ENCODE peak calls at places on chromosomes 13 and 19, in nine cellular contexts. A, G, I, V, Q, K, W, B and N are unnamed samples.

GRCh38 chr13:52665325-52665724 is 12.7 kb downstream of the SUGT1 start:
- DNase-seq in I (peak), A (no peak), B (peak), Q (no peak), V (no peak), W (peak), K (no peak), G (no peak), N (peak)

GRCh38 chr13:49444517-49445395 is 682 bp downstream of the SETDB2 start:
- DNase-seq in I (no peak), V (no peak), A (no peak), G (no peak), W (peak), B (peak), Q (no peak), K (no peak), N (peak)

GRCh38 chr13:73440296-73440895 is 381.6 kb downstream of the KLF5 start:
- DNase-seq in G (no peak), A (no peak), V (no peak), B (no peak), K (no peak), W (no peak), I (no peak), Q (no peak), N (no peak)

GRCh38 chr19:44587863-44588752 is 25.3 kb upstream of the IGSF23 start:
- DNase-seq in K (no peak), A (no peak), I (peak), B (peak), V (no peak), G (no peak), Q (no peak), W (peak), N (peak)

GRCh38 chr19:40084948-40085347 is 5.8 kb downstream of the ZNF780A start:
- DNase-seq in V (no peak), I (no peak), B (no peak), A (no peak), Q (no peak), G (no peak), K (no peak), W (peak), N (no peak)

GRCh38 chr13:44651724-44652123 is 75.6 kb upstream of the TSC22D1 start:
- DNase-seq in A (no peak), W (no peak), G (no peak), V (no peak), B (no peak), Q (no peak), I (no peak), K (no peak), N (no peak)

GRCh38 chr19:958967-959685 is 25.0 kb upstream of the WDR18 start:
- DNase-seq in A (no peak), G (no peak), K (no peak), W (no peak), I (no peak), V (no peak), B (peak), Q (no peak), N (no peak)

GRCh38 chr19:1936916-1937610 is 3.9 kb upstream of the CSNK1G2 start:
- DNase-seq in G (no peak), V (no peak), I (no peak), K (no peak), B (no peak), W (no peak), Q (no peak), A (no peak), N (no peak)

GRCh38 chr13:43110658-43111057 is 87.3 kb downstream of the DNAJC15 start:
- DNase-seq in Q (no peak), I (no peak), W (no peak), B (no peak), A (no peak), V (no peak), G (no peak), K (no peak), N (no peak)

GRCh38 chr19:54153731-54154326 is 5.7 kb downstream of the LENG1 start:
- DNase-seq in W (no peak), V (no peak), A (no peak), B (no peak), I (no peak), K (no peak), Q (no peak), G (no peak), N (no peak)

GRCh38 chr19:16363852-16364230 is 39.2 kb downstream of the KLF2 start:
- DNase-seq in Q (no peak), B (no peak), V (no peak), K (no peak), I (no peak), W (no peak), G (no peak), A (no peak), N (no peak)

GRCh38 chr19:14337510-14337909 is 43.7 kb upstream of the ADGRE5 start:
- DNase-seq in V (no peak), A (no peak), K (peak), I (peak), W (no peak), B (no peak), Q (no peak), G (no peak), N (peak)

GRCh38 chr13:49292742-49293498 is 45.2 kb downstream of the CDADC1 start:
- DNase-seq in Q (peak), B (peak), W (peak), K (no peak), A (peak), I (peak), V (peak), G (peak), N (no peak)

GRCh38 chr19:48746738-48747575 is at the start of gene IZUMO1:
- DNase-seq in I (peak), W (peak), B (peak), A (peak), V (peak), K (peak), G (peak), Q (peak), N (peak)

GRCh38 chr13:21218351-21219043 is 42.0 kb downstream of the MRPL57 start:
- DNase-seq in W (no peak), Q (no peak), K (no peak), V (no peak), G (no peak), A (no peak), I (no peak), B (no peak), N (peak)

GRCh38 chr19:55481148-55482127 is 3.5 kb upstream of the NAT14 start:
- DNase-seq in B (no peak), A (no peak), W (no peak), V (no peak), G (no peak), K (no peak), I (no peak), Q (no peak), N (no peak)

GRCh38 chr13:103772576-103772975 is 706.4 kb upstream of the SLC10A2 start:
- DNase-seq in B (no peak), A (no peak), Q (no peak), I (no peak), G (no peak), W (no peak), V (no peak), K (no peak), N (peak)

GRCh38 chr19:46494936-46495788 is 505 bp downstream of the PNMA8B start:
- DNase-seq in K (no peak), Q (no peak), I (no peak), G (no peak), W (no peak), V (no peak), B (no peak), A (peak), N (no peak)
- H3K4me3 ChIP-seq in K (no peak), Q (no peak), I (no peak), G (peak), W (no peak), V (no peak), B (peak), A (no peak), N (no peak)

GRCh38 chr13:113123226-113124150 is 889 bp downstream of the F10 start:
- DNase-seq in K (peak), W (no peak), I (no peak), Q (no peak), V (no peak), G (no peak), A (peak), B (no peak), N (no peak)
- H3K4me3 ChIP-seq in K (no peak), W (peak), I (no peak), Q (no peak), V (peak), G (no peak), A (no peak), B (peak), N (no peak)

DNA sequence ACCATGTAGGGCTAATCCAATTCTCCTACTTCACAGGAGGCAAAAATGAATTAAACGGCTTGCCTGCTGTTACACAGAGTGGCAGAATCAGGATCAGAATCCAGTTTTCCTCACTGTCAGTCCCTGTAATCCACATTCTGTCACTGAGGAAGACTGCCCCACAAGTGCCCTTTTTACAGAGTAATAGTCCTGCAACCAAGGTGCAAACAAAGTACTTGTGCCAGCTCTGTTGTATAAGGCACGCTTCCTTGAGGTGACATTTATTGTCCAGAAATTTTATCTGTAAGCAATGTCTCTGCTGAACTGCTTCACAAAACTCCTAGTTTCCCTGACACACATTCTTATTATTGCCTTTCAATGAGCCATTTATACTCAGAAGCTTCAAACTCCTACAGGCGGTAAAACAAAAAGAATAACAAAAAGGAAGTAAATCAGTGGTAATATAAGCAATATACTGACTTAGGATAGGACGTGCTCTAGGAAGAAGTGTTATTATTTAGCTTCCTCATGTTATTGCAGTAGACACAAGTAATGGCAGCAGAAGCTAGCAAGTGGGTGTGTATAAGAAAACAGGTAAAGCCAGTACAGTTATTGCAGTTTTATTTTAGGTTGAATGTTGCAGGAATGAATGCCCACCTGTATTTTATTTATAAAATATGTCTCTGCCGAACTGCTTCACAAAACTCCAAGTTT is 28.8 kb downstream of the SPRY2 start:
- DNase-seq in G (no peak), V (no peak), A (no peak), B (no peak), W (no peak), K (no peak), I (no peak), Q (no peak), N (no peak)
- H3K4me3 ChIP-seq in G (no peak), V (no peak), A (no peak), B (no peak), W (no peak), K (no peak), I (no peak), Q (no peak), N (no peak)

GRCh38 chr19:7999376-7999775 is 6.1 kb downstream of the ELAVL1 start:
- DNase-seq in W (no peak), A (no peak), V (no peak), I (no peak), B (no peak), Q (no peak), G (no peak), K (no peak), N (no peak)

GRCh38 chr19:8001995-8002849 is 3.2 kb downstream of the ELAVL1 start:
- DNase-seq in V (peak), I (peak), K (peak), Q (peak), W (peak), B (peak), A (peak), G (peak), N (peak)

GRCh38 chr19:8004001-8004400 is 1.4 kb downstream of the ELAVL1 start:
- DNase-seq in W (no peak), V (no peak), A (no peak), G (no peak), B (no peak), K (no peak), I (no peak), Q (no peak), N (no peak)

GRCh38 chr19:8000298-8001038 is 5.0 kb downstream of the ELAVL1 start:
- DNase-seq in B (no peak), V (no peak), W (no peak), I (no peak), Q (peak), A (no peak), K (no peak), G (no peak), N (peak)

GRCh38 chr19:8001651-8001994 is 3.8 kb downstream of the ELAVL1 start:
- DNase-seq in V (no peak), K (no peak), Q (peak), G (no peak), I (no peak), A (no peak), B (no peak), W (no peak), N (no peak)
- H3K4me3 ChIP-seq in V (no peak), K (no peak), Q (no peak), G (peak), I (peak), A (no peak), B (no peak), W (peak), N (peak)

GRCh38 chr13:75869981-75870380 is 233.9 kb downstream of the LMO7 start:
- DNase-seq in B (no peak), Q (no peak), A (no peak), W (no peak), G (no peak), I (no peak), V (no peak), K (no peak), N (no peak)
- H3K4me3 ChIP-seq in B (no peak), Q (no peak), A (no peak), W (no peak), G (no peak), I (no peak), V (no peak), K (no peak), N (no peak)

GRCh38 chr13:111402441-111402840 is 82.0 kb downstream of the TEX29 start:
- DNase-seq in G (no peak), I (no peak), K (peak), V (no peak), A (peak), Q (no peak), W (no peak), B (no peak), N (no peak)

GRCh38 chr13:111399776-111400505 is 79.5 kb downstream of the TEX29 start:
- DNase-seq in V (no peak), K (peak), I (no peak), G (no peak), Q (no peak), W (no peak), B (no peak), A (peak), N (no peak)

GRCh38 chr13:111401151-111401550 is 80.7 kb downstream of the TEX29 start:
- DNase-seq in V (no peak), W (no peak), G (no peak), I (no peak), K (no peak), A (peak), Q (no peak), B (no peak), N (no peak)

GRCh38 chr13:111403266-111403665 is 82.8 kb downstream of the TEX29 start:
- DNase-seq in A (peak), Q (no peak), G (no peak), I (no peak), K (peak), W (no peak), V (no peak), B (no peak), N (no peak)

GRCh38 chr13:111401755-111402154 is 81.3 kb downstream of the TEX29 start:
- DNase-seq in Q (no peak), B (no peak), I (no peak), K (no peak), W (no peak), A (peak), V (no peak), G (no peak), N (no peak)
- H3K4me3 ChIP-seq in Q (no peak), B (no peak), I (no peak), K (no peak), W (no peak), A (no peak), V (no peak), G (no peak), N (no peak)

GRCh38 chr19:3060852-3061182 is 1.5 kb downstream of the TLE5 start:
- DNase-seq in W (no peak), I (no peak), V (no peak), K (no peak), A (no peak), B (no peak), Q (no peak), G (no peak), N (no peak)
- H3K4me3 ChIP-seq in W (peak), I (peak), V (peak), K (peak), A (no peak), B (peak), Q (peak), G (peak), N (peak)